ENCODE peak calls at places on chromosomes 7 and 10, in four cellular contexts. Y, R, O and Q are unnamed samples.

GRCh38 chr7:1608318-1608717 is 38.5 kb upstream of the PSMG3 start:
- DNase-seq in R (no peak), O (no peak), Y (peak; percentile 7), Q (peak; percentile 35)

GRCh38 chr7:64400401-64400800 is 86.6 kb downstream of the ZNF736 start:
- DNase-seq in O (no peak), Y (no peak), R (no peak), Q (no peak)

GRCh38 chr10:113532724-113533123 is 20.1 kb upstream of the HABP2 start:
- DNase-seq in R (no peak), O (no peak), Y (no peak), Q (no peak)

GRCh38 chr7:142616121-142616643 is 133.1 kb upstream of the PRSS1 start:
- DNase-seq in R (no peak), O (no peak), Y (no peak), Q (no peak)

GRCh38 chr7:47982610-47983009 is 3.2 kb upstream of the HUS1 start:
- DNase-seq in Y (no peak), R (no peak), O (no peak), Q (no peak)

GRCh38 chr7:134016223-134016941 is 110.8 kb upstream of the LRGUK start:
- DNase-seq in O (peak; percentile 60), Y (peak; percentile 53), R (no peak), Q (peak; percentile 67)

GRCh38 chr10:101562231-101562630 is 25.8 kb downstream of the POLL start:
- DNase-seq in O (no peak), Y (no peak), R (no peak), Q (no peak)

GRCh38 chr10:77710759-77711682 is 73.4 kb upstream of the KCNMA1 start:
- DNase-seq in R (peak; percentile 91), Y (peak; percentile 90), O (peak; percentile 99), Q (peak; percentile 90)

GRCh38 chr10:46518028-46518725 is 38.3 kb downstream of the GPRIN2 start:
- DNase-seq in O (peak; percentile 43), Y (peak; percentile 7), R (no peak), Q (no peak)

GRCh38 chr7:105073143-105073542 is 59.1 kb downstream of the KMT2E start:
- DNase-seq in R (no peak), O (no peak), Y (no peak), Q (no peak)

GRCh38 chr7:620052-620451 is 100.4 kb upstream of the PDGFA start:
- DNase-seq in Y (no peak), O (no peak), R (no peak), Q (no peak)

GRCh38 chr7:143882611-143883078 is 19.3 kb downstream of the TCAF1 start:
- DNase-seq in Y (peak; percentile 51), O (no peak), R (peak; percentile 14), Q (peak; percentile 96)

GRCh38 chr10:7085147-7085912 is 325.5 kb downstream of the SFMBT2 start:
- DNase-seq in R (no peak), Y (no peak), O (no peak), Q (no peak)

GRCh38 chr10:58651040-58651439 is 138.4 kb downstream of the BICC1 start:
- DNase-seq in R (no peak), O (no peak), Y (no peak), Q (peak; percentile 50)
- TF ChIP-seq TEAD4 in R (no peak), O (no peak), Y (no peak), Q (peak; percentile 75)

DNA sequence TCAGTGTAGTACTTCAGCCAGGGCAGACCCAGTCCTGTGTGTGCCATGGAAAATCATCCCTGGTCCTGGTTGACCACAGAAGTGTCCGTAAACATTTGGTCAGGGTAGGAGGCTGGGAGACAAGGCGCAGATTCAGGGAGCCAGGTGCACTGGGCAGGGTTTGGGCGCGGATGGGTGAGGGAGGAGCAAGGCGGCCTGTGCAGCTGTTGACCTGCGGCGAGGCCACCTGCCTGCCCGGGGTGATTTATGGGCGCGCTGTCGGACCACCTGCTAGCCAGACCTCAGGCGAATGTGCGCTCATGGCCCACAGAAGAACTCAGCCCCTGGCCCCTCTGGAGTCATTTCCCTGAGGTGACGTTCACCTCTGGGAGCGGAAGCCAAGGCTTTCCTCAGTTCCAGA is 6.6 kb downstream of the SFRP5 start:
- DNase-seq in R (no peak), Y (no peak), O (no peak), Q (no peak)
- TF ChIP-seq TEAD4 in R (no peak), Y (no peak), O (no peak), Q (no peak)

GRCh38 chr7:73738612-73739386 is at the start of gene ABHD11:
- DNase-seq in R (peak; percentile 99), O (peak; percentile 99), Y (peak; percentile 98), Q (peak; percentile 100)

GRCh38 chr7:73735526-73735905 is 3.1 kb downstream of the ABHD11 start:
- DNase-seq in Y (no peak), R (peak; percentile 3), O (no peak), Q (no peak)

GRCh38 chr7:73738220-73738611 is 386 bp downstream of the ABHD11 start:
- DNase-seq in O (peak; percentile 73), Y (peak; percentile 64), R (peak; percentile 95), Q (peak; percentile 94)

GRCh38 chr7:73737491-73738219 is 947 bp downstream of the ABHD11 start:
- DNase-seq in Y (no peak), O (no peak), R (peak; percentile 16), Q (no peak)

DNA sequence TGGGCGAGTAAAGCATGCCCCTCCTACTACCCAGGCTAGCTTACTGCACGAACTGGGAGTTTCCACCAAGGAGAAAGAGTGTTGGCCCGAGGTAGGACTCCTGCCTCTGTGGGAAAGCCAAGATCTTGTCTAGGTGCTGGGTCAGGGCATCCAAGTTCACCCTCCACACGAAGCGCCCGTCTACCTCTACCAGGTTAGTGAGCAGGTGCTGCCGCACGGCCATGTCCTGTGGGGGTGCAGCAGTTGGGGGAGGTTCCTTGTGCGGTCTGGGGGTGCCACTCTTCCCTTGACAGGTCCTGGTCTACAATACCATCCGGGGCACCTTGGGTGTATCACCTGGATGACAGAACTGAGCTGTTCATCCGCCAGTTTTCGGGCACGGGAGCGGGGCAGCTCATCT is 1.7 kb downstream of the ABHD11 start:
- DNase-seq in O (no peak), Y (no peak), R (peak; percentile 3), Q (no peak)
- TF ChIP-seq TEAD4 in O (no peak), Y (no peak), R (no peak), Q (no peak)

GRCh38 chr7:100582041-100582579 is 3.8 kb downstream of the LRCH4 start:
- DNase-seq in O (no peak), R (no peak), Y (no peak), Q (no peak)

GRCh38 chr7:100582650-100583049 is 3.3 kb downstream of the LRCH4 start:
- DNase-seq in O (no peak), R (no peak), Y (no peak), Q (no peak)

GRCh38 chr7:100584046-100584676 is 1.8 kb downstream of the LRCH4 start:
- DNase-seq in R (peak; percentile 45), O (no peak), Y (no peak), Q (no peak)

GRCh38 chr7:100584677-100585510 is 1.0 kb downstream of the LRCH4 start:
- DNase-seq in R (peak; percentile 75), O (no peak), Y (peak; percentile 64), Q (peak; percentile 67)

GRCh38 chr7:100583132-100584045 is 2.5 kb downstream of the LRCH4 start:
- DNase-seq in R (no peak), Y (no peak), O (no peak), Q (no peak)
- TF ChIP-seq TEAD4 in R (no peak), Y (no peak), O (no peak), Q (no peak)

GRCh38 chr7:128839751-128840177 is 9.6 kb downstream of the FLNC start:
- DNase-seq in O (no peak), Y (no peak), R (no peak), Q (no peak)

GRCh38 chr7:128840326-128841170 is 10.3 kb downstream of the FLNC start:
- DNase-seq in O (no peak), Y (no peak), R (no peak), Q (no peak)

GRCh38 chr7:128841961-128842673 is 11.9 kb downstream of the FLNC start:
- DNase-seq in Y (peak; percentile 78), R (peak; percentile 90), O (peak; percentile 88), Q (peak; percentile 87)

GRCh38 chr7:128842674-128843641 is 12.8 kb downstream of the FLNC start:
- DNase-seq in Y (no peak), R (no peak), O (no peak), Q (no peak)

GRCh38 chr7:128841171-128841690 is 11.0 kb downstream of the FLNC start:
- DNase-seq in R (no peak), Y (no peak), O (no peak), Q (no peak)
- TF ChIP-seq TEAD4 in R (no peak), Y (no peak), O (no peak), Q (no peak)

DNA sequence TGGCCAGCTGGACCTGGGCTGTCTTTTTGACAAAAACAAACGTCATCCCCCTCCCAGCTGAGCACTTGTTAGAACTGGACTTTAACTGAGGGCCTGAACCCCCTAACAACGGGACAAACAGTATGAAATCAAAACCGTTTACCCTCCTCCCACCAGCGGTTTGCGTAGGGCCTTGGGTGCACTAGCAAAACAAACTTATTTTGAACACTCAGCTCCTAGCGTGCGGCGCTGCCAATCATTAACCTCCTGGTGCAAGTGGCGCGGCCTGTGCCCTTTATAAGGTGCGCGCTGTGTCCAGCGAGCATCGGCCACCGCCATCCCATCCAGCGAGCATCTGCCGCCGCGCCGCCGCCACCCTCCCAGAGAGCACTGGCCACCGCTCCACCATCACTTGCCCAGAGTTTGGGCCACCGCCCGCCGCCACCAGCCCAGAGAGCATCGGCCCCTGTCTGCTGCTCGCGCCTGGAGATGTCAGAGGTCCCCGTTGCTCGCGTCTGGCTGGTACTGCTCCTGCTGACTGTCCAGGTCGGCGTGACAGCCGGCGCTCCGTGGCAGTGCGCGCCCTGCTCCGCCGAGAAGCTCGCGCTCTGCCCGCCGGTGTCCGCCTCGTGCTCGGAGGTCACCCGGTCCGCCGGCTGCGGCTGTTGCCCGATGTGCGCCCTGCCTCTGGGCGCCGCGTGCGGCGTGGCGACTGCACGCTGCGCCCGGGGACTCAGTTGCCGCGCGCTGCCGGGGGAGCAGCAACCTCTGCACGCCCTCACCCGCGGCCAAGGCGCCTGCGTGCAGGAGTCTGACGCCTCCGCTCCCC is at the start of gene IGFBP1:
- DNase-seq in O (peak; percentile 60), Y (peak; percentile 29), R (no peak), Q (peak; percentile 83)
- TF ChIP-seq TEAD4 in O (no peak), Y (no peak), R (no peak), Q (no peak)

GRCh38 chr10:22043327-22043633 is 39.8 kb upstream of the DNAJC1 start:
- DNase-seq in Y (no peak), O (no peak), R (no peak), Q (no peak)
- TF ChIP-seq TEAD4 in Y (no peak), O (no peak), R (no peak), Q (no peak)